ENCODE peak calls at places on chromosome X, in ten cellular contexts. One of them, this sample, is unnamed.
A peak's percentile ranks its signal among the peaks of the same experiment; 100 is the strongest.

GRCh38 chrX:71366674-71367256 is 608 bp downstream of the TAF1 start:
- DNase-seq in lower leg skin: no peak
- DNase-seq in CD8-positive, alpha-beta T cell: peak; percentile 25
- DNase-seq in fibroblast of pulmonary artery: peak; percentile 25
- DNase-seq in GM13977: no peak
- DNase-seq in tibial artery: peak; percentile 19
- DNase-seq in transverse colon: peak; percentile 19
- DNase-seq in OCI-LY7: peak; percentile 33
- DNase-seq in GM20000: peak; percentile 4
- DNase-seq in astrocyte of the spinal cord: peak; percentile 17
- DNase-seq in this sample: peak; percentile 36

GRCh38 chrX:113728937-113729336 is 854.9 kb upstream of the HTR2C start:
- DNase-seq in lower leg skin: no peak
- DNase-seq in CD8-positive, alpha-beta T cell: no peak
- DNase-seq in fibroblast of pulmonary artery: no peak
- DNase-seq in GM13977: no peak
- DNase-seq in tibial artery: no peak
- DNase-seq in transverse colon: no peak
- DNase-seq in OCI-LY7: no peak
- DNase-seq in GM20000: no peak
- DNase-seq in astrocyte of the spinal cord: no peak
- DNase-seq in this sample: no peak

GRCh38 chrX:24341795-24342194 is 18.6 kb upstream of the SUPT20HL1 start:
- DNase-seq in lower leg skin: no peak
- DNase-seq in CD8-positive, alpha-beta T cell: no peak
- DNase-seq in fibroblast of pulmonary artery: peak; percentile 54
- DNase-seq in GM13977: no peak
- DNase-seq in tibial artery: no peak
- DNase-seq in transverse colon: no peak
- DNase-seq in OCI-LY7: no peak
- DNase-seq in GM20000: no peak
- DNase-seq in astrocyte of the spinal cord: peak; percentile 76
- DNase-seq in this sample: no peak

GRCh38 chrX:3052864-3053263 is 11.6 kb downstream of the ARSF start:
- DNase-seq in lower leg skin: peak; percentile 13
- DNase-seq in CD8-positive, alpha-beta T cell: no peak
- DNase-seq in fibroblast of pulmonary artery: no peak
- DNase-seq in GM13977: no peak
- DNase-seq in tibial artery: no peak
- DNase-seq in transverse colon: peak; percentile 14
- DNase-seq in OCI-LY7: no peak
- DNase-seq in GM20000: no peak
- DNase-seq in astrocyte of the spinal cord: no peak
- DNase-seq in this sample: no peak

GRCh38 chrX:56733459-56734046 is 4.5 kb downstream of the NBDY start:
- DNase-seq in lower leg skin: peak; percentile 46
- DNase-seq in CD8-positive, alpha-beta T cell: peak; percentile 63
- DNase-seq in fibroblast of pulmonary artery: peak; percentile 54
- DNase-seq in GM13977: peak; percentile 42
- DNase-seq in tibial artery: peak; percentile 58
- DNase-seq in transverse colon: peak; percentile 61
- DNase-seq in OCI-LY7: peak; percentile 54
- DNase-seq in GM20000: peak; percentile 10
- DNase-seq in astrocyte of the spinal cord: peak; percentile 37
- DNase-seq in this sample: peak; percentile 67

GRCh38 chrX:151984891-151985290 is 10.4 kb upstream of the GABRE start:
- DNase-seq in lower leg skin: no peak
- DNase-seq in CD8-positive, alpha-beta T cell: no peak
- DNase-seq in fibroblast of pulmonary artery: no peak
- DNase-seq in GM13977: no peak
- DNase-seq in tibial artery: no peak
- DNase-seq in transverse colon: no peak
- DNase-seq in OCI-LY7: no peak
- DNase-seq in GM20000: no peak
- DNase-seq in astrocyte of the spinal cord: no peak
- DNase-seq in this sample: no peak

GRCh38 chrX:77493677-77494553 is 46.7 kb downstream of the FGF16 start:
- DNase-seq in lower leg skin: no peak
- DNase-seq in CD8-positive, alpha-beta T cell: no peak
- DNase-seq in fibroblast of pulmonary artery: peak; percentile 39
- DNase-seq in GM13977: no peak
- DNase-seq in tibial artery: no peak
- DNase-seq in transverse colon: no peak
- DNase-seq in OCI-LY7: no peak
- DNase-seq in GM20000: no peak
- DNase-seq in astrocyte of the spinal cord: peak; percentile 76
- DNase-seq in this sample: no peak

GRCh38 chrX:110588164-110588563 is 207.5 kb downstream of the CHRDL1 start:
- DNase-seq in lower leg skin: no peak
- DNase-seq in CD8-positive, alpha-beta T cell: no peak
- DNase-seq in fibroblast of pulmonary artery: no peak
- DNase-seq in GM13977: no peak
- DNase-seq in tibial artery: no peak
- DNase-seq in transverse colon: no peak
- DNase-seq in OCI-LY7: no peak
- DNase-seq in GM20000: no peak
- DNase-seq in astrocyte of the spinal cord: no peak
- DNase-seq in this sample: no peak

GRCh38 chrX:122512561-122513072 is 671.5 kb upstream of the GRIA3 start:
- DNase-seq in lower leg skin: no peak
- DNase-seq in CD8-positive, alpha-beta T cell: no peak
- DNase-seq in fibroblast of pulmonary artery: no peak
- DNase-seq in GM13977: no peak
- DNase-seq in tibial artery: no peak
- DNase-seq in transverse colon: no peak
- DNase-seq in OCI-LY7: no peak
- DNase-seq in GM20000: no peak
- DNase-seq in astrocyte of the spinal cord: no peak
- DNase-seq in this sample: no peak

GRCh38 chrX:49754238-49754857 is 58.6 kb upstream of the PAGE1 start:
- DNase-seq in lower leg skin: peak; percentile 14
- DNase-seq in CD8-positive, alpha-beta T cell: peak; percentile 36
- DNase-seq in fibroblast of pulmonary artery: peak; percentile 40
- DNase-seq in GM13977: no peak
- DNase-seq in tibial artery: no peak
- DNase-seq in transverse colon: peak; percentile 14
- DNase-seq in OCI-LY7: peak; percentile 16
- DNase-seq in GM20000: peak; percentile 8
- DNase-seq in astrocyte of the spinal cord: peak; percentile 17
- DNase-seq in this sample: peak; percentile 27

GRCh38 chrX:31546130-31546529 is 474.3 kb upstream of the FTHL17 start:
- DNase-seq in lower leg skin: no peak
- DNase-seq in CD8-positive, alpha-beta T cell: no peak
- DNase-seq in fibroblast of pulmonary artery: peak; percentile 72
- DNase-seq in GM13977: no peak
- DNase-seq in tibial artery: no peak
- DNase-seq in transverse colon: no peak
- DNase-seq in OCI-LY7: no peak
- DNase-seq in GM20000: no peak
- DNase-seq in astrocyte of the spinal cord: peak; percentile 79
- DNase-seq in this sample: no peak

GRCh38 chrX:16671005-16671404 is 21.0 kb downstream of the S100G start:
- DNase-seq in lower leg skin: no peak
- DNase-seq in CD8-positive, alpha-beta T cell: peak; percentile 8
- DNase-seq in fibroblast of pulmonary artery: peak; percentile 76
- DNase-seq in GM13977: peak; percentile 54
- DNase-seq in tibial artery: no peak
- DNase-seq in transverse colon: no peak
- DNase-seq in OCI-LY7: peak; percentile 15
- DNase-seq in GM20000: no peak
- DNase-seq in astrocyte of the spinal cord: peak; percentile 70
- DNase-seq in this sample: no peak

DNA sequence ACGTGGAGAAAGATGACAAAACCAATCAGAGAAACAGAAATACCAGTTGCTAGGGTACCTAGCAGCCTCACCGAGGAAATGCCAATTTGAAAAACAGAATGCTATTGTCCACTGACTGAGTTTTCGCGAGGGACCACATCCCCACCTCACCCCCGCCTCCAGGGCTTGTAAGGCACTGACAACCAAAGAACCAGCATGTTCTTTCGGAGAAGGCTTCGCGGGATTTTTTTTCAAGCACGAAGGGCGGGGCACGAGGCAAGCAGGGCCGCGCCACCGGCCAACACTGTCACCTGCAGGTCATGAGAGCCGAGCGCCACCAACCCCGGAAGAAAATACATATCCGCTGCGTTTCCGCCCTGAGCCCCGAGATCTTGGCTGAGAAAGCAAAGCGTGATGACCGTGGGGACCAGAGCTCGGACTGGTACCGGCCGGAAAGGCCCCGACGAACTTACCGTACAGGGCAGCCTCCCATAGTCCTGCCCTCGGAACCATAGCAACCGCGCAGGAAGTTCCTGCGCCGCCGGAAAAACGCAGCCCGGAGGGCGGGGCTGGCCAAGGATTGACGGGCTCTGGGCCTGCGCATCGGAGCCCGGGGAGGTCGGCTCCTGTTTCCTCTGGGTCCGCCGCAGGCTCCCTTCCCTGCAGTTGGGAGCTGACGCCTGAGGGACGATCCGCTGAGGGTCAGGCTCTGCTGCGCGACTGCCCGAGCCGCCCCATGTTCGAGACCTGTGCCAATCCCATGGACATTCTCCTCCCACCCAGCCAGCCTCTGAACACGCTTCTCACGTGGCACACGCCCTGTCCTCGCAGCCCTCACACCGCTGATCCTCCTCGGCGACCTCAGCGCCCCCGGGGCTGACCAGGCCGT is 59.2 kb upstream of the PAGE5 start:
- DNase-seq in lower leg skin: peak; percentile 88
- DNase-seq in CD8-positive, alpha-beta T cell: peak; percentile 91
- DNase-seq in fibroblast of pulmonary artery: peak; percentile 86
- DNase-seq in GM13977: peak; percentile 69
- DNase-seq in tibial artery: peak; percentile 88
- DNase-seq in transverse colon: peak; percentile 91
- DNase-seq in OCI-LY7: peak; percentile 87
- DNase-seq in GM20000: peak; percentile 64
- DNase-seq in astrocyte of the spinal cord: peak; percentile 90
- DNase-seq in this sample: peak; percentile 91
- TF ChIP-seq CTCF in lower leg skin: no peak
- TF ChIP-seq CTCF in CD8-positive, alpha-beta T cell: peak; percentile 64
- TF ChIP-seq CTCF in fibroblast of pulmonary artery: peak; percentile 2
- TF ChIP-seq CTCF in GM13977: peak; percentile 58
- TF ChIP-seq CTCF in tibial artery: peak; percentile 20
- TF ChIP-seq CTCF in transverse colon: peak; percentile 47
- TF ChIP-seq CTCF in OCI-LY7: peak; percentile 70
- TF ChIP-seq CTCF in GM20000: no peak
- TF ChIP-seq CTCF in astrocyte of the spinal cord: peak; percentile 32
- TF ChIP-seq CTCF in this sample: peak; percentile 23

DNA sequence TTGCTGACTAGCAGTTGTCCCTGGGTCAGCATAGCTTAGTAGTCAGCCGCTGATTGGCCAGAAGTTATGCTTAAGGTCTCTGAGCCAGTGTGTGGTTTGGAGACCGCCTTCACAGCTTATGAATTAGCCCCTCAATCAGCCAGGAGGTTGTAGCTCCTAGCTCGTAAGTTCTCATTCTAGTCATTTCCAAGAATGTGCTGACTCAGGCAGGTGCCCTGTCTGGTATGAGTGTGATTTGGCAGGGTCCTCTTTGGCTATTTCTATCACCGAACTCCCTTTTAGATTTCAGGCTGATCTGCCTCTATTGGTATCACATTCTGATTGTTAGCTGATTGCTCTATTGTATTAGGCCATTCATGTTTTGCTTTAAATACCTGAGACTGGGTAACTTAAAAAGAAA is 33.1 kb downstream of the NUDT11 start:
- DNase-seq in lower leg skin: no peak
- DNase-seq in CD8-positive, alpha-beta T cell: no peak
- DNase-seq in fibroblast of pulmonary artery: no peak
- DNase-seq in GM13977: no peak
- DNase-seq in tibial artery: no peak
- DNase-seq in transverse colon: no peak
- DNase-seq in OCI-LY7: no peak
- DNase-seq in GM20000: no peak
- DNase-seq in astrocyte of the spinal cord: no peak
- DNase-seq in this sample: no peak
- TF ChIP-seq CTCF in lower leg skin: no peak
- TF ChIP-seq CTCF in CD8-positive, alpha-beta T cell: no peak
- TF ChIP-seq CTCF in fibroblast of pulmonary artery: no peak
- TF ChIP-seq CTCF in GM13977: no peak
- TF ChIP-seq CTCF in tibial artery: no peak
- TF ChIP-seq CTCF in transverse colon: no peak
- TF ChIP-seq CTCF in OCI-LY7: no peak
- TF ChIP-seq CTCF in GM20000: no peak
- TF ChIP-seq CTCF in astrocyte of the spinal cord: no peak
- TF ChIP-seq CTCF in this sample: no peak

GRCh38 chrX:54494970-54495813 is 842 bp downstream of the FGD1 start:
- DNase-seq in lower leg skin: peak; percentile 15
- DNase-seq in CD8-positive, alpha-beta T cell: no peak
- DNase-seq in fibroblast of pulmonary artery: peak; percentile 17
- DNase-seq in GM13977: no peak
- DNase-seq in tibial artery: peak; percentile 30
- DNase-seq in transverse colon: no peak
- DNase-seq in OCI-LY7: no peak
- DNase-seq in GM20000: no peak
- DNase-seq in astrocyte of the spinal cord: peak; percentile 19
- DNase-seq in this sample: no peak

GRCh38 chrX:54495814-54496516 is at the start of gene FGD1:
- DNase-seq in lower leg skin: peak; percentile 37
- DNase-seq in CD8-positive, alpha-beta T cell: peak; percentile 41
- DNase-seq in fibroblast of pulmonary artery: peak; percentile 57
- DNase-seq in GM13977: peak; percentile 71
- DNase-seq in tibial artery: peak; percentile 58
- DNase-seq in transverse colon: peak; percentile 78
- DNase-seq in OCI-LY7: peak; percentile 25
- DNase-seq in GM20000: peak; percentile 71
- DNase-seq in astrocyte of the spinal cord: peak; percentile 62
- DNase-seq in this sample: peak; percentile 75

GRCh38 chrX:54494166-54494969 is 1.7 kb downstream of the FGD1 start:
- DNase-seq in lower leg skin: no peak
- DNase-seq in CD8-positive, alpha-beta T cell: no peak
- DNase-seq in fibroblast of pulmonary artery: no peak
- DNase-seq in GM13977: no peak
- DNase-seq in tibial artery: no peak
- DNase-seq in transverse colon: no peak
- DNase-seq in OCI-LY7: no peak
- DNase-seq in GM20000: no peak
- DNase-seq in astrocyte of the spinal cord: peak; percentile 25
- DNase-seq in this sample: no peak

GRCh38 chrX:54496517-54496852 is 451 bp upstream of the FGD1 start:
- DNase-seq in lower leg skin: no peak
- DNase-seq in CD8-positive, alpha-beta T cell: no peak
- DNase-seq in fibroblast of pulmonary artery: no peak
- DNase-seq in GM13977: no peak
- DNase-seq in tibial artery: no peak
- DNase-seq in transverse colon: no peak
- DNase-seq in OCI-LY7: no peak
- DNase-seq in GM20000: no peak
- DNase-seq in astrocyte of the spinal cord: no peak
- DNase-seq in this sample: no peak

GRCh38 chrX:54496936-54497335 is 902 bp upstream of the FGD1 start:
- DNase-seq in lower leg skin: no peak
- DNase-seq in CD8-positive, alpha-beta T cell: no peak
- DNase-seq in fibroblast of pulmonary artery: no peak
- DNase-seq in GM13977: peak; percentile 18
- DNase-seq in tibial artery: no peak
- DNase-seq in transverse colon: no peak
- DNase-seq in OCI-LY7: no peak
- DNase-seq in GM20000: no peak
- DNase-seq in astrocyte of the spinal cord: no peak
- DNase-seq in this sample: no peak
- TF ChIP-seq CTCF in lower leg skin: no peak
- TF ChIP-seq CTCF in CD8-positive, alpha-beta T cell: no peak
- TF ChIP-seq CTCF in fibroblast of pulmonary artery: no peak
- TF ChIP-seq CTCF in GM13977: no peak
- TF ChIP-seq CTCF in tibial artery: no peak
- TF ChIP-seq CTCF in transverse colon: no peak
- TF ChIP-seq CTCF in OCI-LY7: no peak
- TF ChIP-seq CTCF in GM20000: no peak
- TF ChIP-seq CTCF in astrocyte of the spinal cord: no peak
- TF ChIP-seq CTCF in this sample: no peak

GRCh38 chrX:154308108-154308946 is 12.7 kb downstream of the TKTL1 start:
- DNase-seq in lower leg skin: peak; percentile 49
- DNase-seq in CD8-positive, alpha-beta T cell: peak; percentile 86
- DNase-seq in fibroblast of pulmonary artery: peak; percentile 55
- DNase-seq in GM13977: peak; percentile 59
- DNase-seq in tibial artery: peak; percentile 62
- DNase-seq in transverse colon: peak; percentile 73
- DNase-seq in OCI-LY7: peak; percentile 61
- DNase-seq in GM20000: peak; percentile 48
- DNase-seq in astrocyte of the spinal cord: peak; percentile 18
- DNase-seq in this sample: peak; percentile 75
- TF ChIP-seq CTCF in lower leg skin: no peak
- TF ChIP-seq CTCF in CD8-positive, alpha-beta T cell: peak; percentile 40
- TF ChIP-seq CTCF in fibroblast of pulmonary artery: peak; percentile 64
- TF ChIP-seq CTCF in GM13977: peak; percentile 71
- TF ChIP-seq CTCF in tibial artery: peak; percentile 57
- TF ChIP-seq CTCF in transverse colon: peak; percentile 63
- TF ChIP-seq CTCF in OCI-LY7: peak; percentile 78
- TF ChIP-seq CTCF in GM20000: peak; percentile 64
- TF ChIP-seq CTCF in astrocyte of the spinal cord: peak; percentile 76
- TF ChIP-seq CTCF in this sample: peak; percentile 89

This sample was measured in colonic mucosa.